ENCODE peak calls at places on chromosomes 16 and 17, in ten cellular contexts. One of them, this sample, is unnamed.

GRCh38 chr17:49130891-49131290 is 1.7 kb upstream of the B4GALNT2 start:
- DNase-seq in NCI-H1417 treated with DMSO at 0.1 percent for 48 hours: no peak
- DNase-seq in MCF 10A: no peak
- DNase-seq in T-cell: no peak
- DNase-seq in mucosa of gallbladder: no peak
- DNase-seq in activated CD8-positive, alpha-beta memory T cell treated with anti-CD3 and anti-CD28 coated beads, Interleukin-2, amount 50 U/mL, for 4 hours: no peak
- DNase-seq in DMS79 treated with DMSO at 0.1 percent for 48 hours: no peak
- DNase-seq in endothelial cell: no peak
- DNase-seq in AG09319: no peak
- DNase-seq in dorsolateral prefrontal cortex: no peak
- DNase-seq in this sample: no peak

GRCh38 chr17:44137891-44138709 is 3.6 kb upstream of the HROB start:
- DNase-seq in NCI-H1417 treated with DMSO at 0.1 percent for 48 hours: no peak
- DNase-seq in MCF 10A: peak; percentile 97
- DNase-seq in T-cell: no peak
- DNase-seq in mucosa of gallbladder: peak; percentile 75
- DNase-seq in activated CD8-positive, alpha-beta memory T cell treated with anti-CD3 and anti-CD28 coated beads, Interleukin-2, amount 50 U/mL, for 4 hours: peak; percentile 66
- DNase-seq in DMS79 treated with DMSO at 0.1 percent for 48 hours: peak; percentile 80
- DNase-seq in endothelial cell: no peak
- DNase-seq in AG09319: peak; percentile 96
- DNase-seq in dorsolateral prefrontal cortex: no peak
- DNase-seq in this sample: peak; percentile 86

GRCh38 chr17:44541884-44542581 is 15.3 kb upstream of the FZD2 start:
- DNase-seq in NCI-H1417 treated with DMSO at 0.1 percent for 48 hours: no peak
- DNase-seq in MCF 10A: no peak
- DNase-seq in T-cell: no peak
- DNase-seq in mucosa of gallbladder: no peak
- DNase-seq in activated CD8-positive, alpha-beta memory T cell treated with anti-CD3 and anti-CD28 coated beads, Interleukin-2, amount 50 U/mL, for 4 hours: no peak
- DNase-seq in DMS79 treated with DMSO at 0.1 percent for 48 hours: no peak
- DNase-seq in endothelial cell: no peak
- DNase-seq in AG09319: no peak
- DNase-seq in dorsolateral prefrontal cortex: no peak
- DNase-seq in this sample: no peak

GRCh38 chr17:49495842-49496182 is 719 bp downstream of the NGFR start:
- DNase-seq in NCI-H1417 treated with DMSO at 0.1 percent for 48 hours: no peak
- DNase-seq in MCF 10A: no peak
- DNase-seq in T-cell: no peak
- DNase-seq in mucosa of gallbladder: no peak
- DNase-seq in activated CD8-positive, alpha-beta memory T cell treated with anti-CD3 and anti-CD28 coated beads, Interleukin-2, amount 50 U/mL, for 4 hours: no peak
- DNase-seq in DMS79 treated with DMSO at 0.1 percent for 48 hours: no peak
- DNase-seq in endothelial cell: no peak
- DNase-seq in AG09319: no peak
- DNase-seq in dorsolateral prefrontal cortex: peak; percentile 10
- DNase-seq in this sample: peak; percentile 43

GRCh38 chr16:27779719-27780161 is 229.8 kb downstream of the KATNIP start:
- DNase-seq in NCI-H1417 treated with DMSO at 0.1 percent for 48 hours: no peak
- DNase-seq in MCF 10A: no peak
- DNase-seq in T-cell: no peak
- DNase-seq in mucosa of gallbladder: peak; percentile 19
- DNase-seq in activated CD8-positive, alpha-beta memory T cell treated with anti-CD3 and anti-CD28 coated beads, Interleukin-2, amount 50 U/mL, for 4 hours: no peak
- DNase-seq in DMS79 treated with DMSO at 0.1 percent for 48 hours: peak; percentile 91
- DNase-seq in endothelial cell: peak; percentile 75
- DNase-seq in AG09319: peak; percentile 10
- DNase-seq in dorsolateral prefrontal cortex: no peak
- DNase-seq in this sample: peak; percentile 85

GRCh38 chr17:8803531-8804416 is 4.6 kb upstream of the MFSD6L start:
- DNase-seq in NCI-H1417 treated with DMSO at 0.1 percent for 48 hours: no peak
- DNase-seq in MCF 10A: no peak
- DNase-seq in T-cell: no peak
- DNase-seq in mucosa of gallbladder: no peak
- DNase-seq in activated CD8-positive, alpha-beta memory T cell treated with anti-CD3 and anti-CD28 coated beads, Interleukin-2, amount 50 U/mL, for 4 hours: no peak
- DNase-seq in DMS79 treated with DMSO at 0.1 percent for 48 hours: no peak
- DNase-seq in endothelial cell: no peak
- DNase-seq in AG09319: no peak
- DNase-seq in dorsolateral prefrontal cortex: no peak
- DNase-seq in this sample: no peak

GRCh38 chr16:70706948-70707465 is 21.2 kb upstream of the MTSS2 start:
- DNase-seq in NCI-H1417 treated with DMSO at 0.1 percent for 48 hours: no peak
- DNase-seq in MCF 10A: peak; percentile 80
- DNase-seq in T-cell: no peak
- DNase-seq in mucosa of gallbladder: no peak
- DNase-seq in activated CD8-positive, alpha-beta memory T cell treated with anti-CD3 and anti-CD28 coated beads, Interleukin-2, amount 50 U/mL, for 4 hours: no peak
- DNase-seq in DMS79 treated with DMSO at 0.1 percent for 48 hours: no peak
- DNase-seq in endothelial cell: no peak
- DNase-seq in AG09319: peak; percentile 93
- DNase-seq in dorsolateral prefrontal cortex: no peak
- DNase-seq in this sample: no peak

GRCh38 chr17:41004397-41004796 is 4.5 kb downstream of the KRTAP3-1 start:
- DNase-seq in NCI-H1417 treated with DMSO at 0.1 percent for 48 hours: no peak
- DNase-seq in MCF 10A: no peak
- DNase-seq in T-cell: no peak
- DNase-seq in mucosa of gallbladder: no peak
- DNase-seq in activated CD8-positive, alpha-beta memory T cell treated with anti-CD3 and anti-CD28 coated beads, Interleukin-2, amount 50 U/mL, for 4 hours: no peak
- DNase-seq in DMS79 treated with DMSO at 0.1 percent for 48 hours: peak; percentile 53
- DNase-seq in endothelial cell: no peak
- DNase-seq in AG09319: no peak
- DNase-seq in dorsolateral prefrontal cortex: no peak
- DNase-seq in this sample: no peak

GRCh38 chr17:1484586-1485310 is 7.7 kb downstream of the MYO1C start:
- DNase-seq in NCI-H1417 treated with DMSO at 0.1 percent for 48 hours: no peak
- DNase-seq in MCF 10A: no peak
- DNase-seq in T-cell: peak; percentile 45
- DNase-seq in mucosa of gallbladder: peak; percentile 71
- DNase-seq in activated CD8-positive, alpha-beta memory T cell treated with anti-CD3 and anti-CD28 coated beads, Interleukin-2, amount 50 U/mL, for 4 hours: peak; percentile 53
- DNase-seq in DMS79 treated with DMSO at 0.1 percent for 48 hours: peak; percentile 38
- DNase-seq in endothelial cell: peak; percentile 41
- DNase-seq in AG09319: no peak
- DNase-seq in dorsolateral prefrontal cortex: no peak
- DNase-seq in this sample: peak; percentile 66

GRCh38 chr16:53209489-53209888 is 154.7 kb downstream of the CHD9 start:
- DNase-seq in NCI-H1417 treated with DMSO at 0.1 percent for 48 hours: no peak
- DNase-seq in MCF 10A: no peak
- DNase-seq in T-cell: no peak
- DNase-seq in mucosa of gallbladder: no peak
- DNase-seq in activated CD8-positive, alpha-beta memory T cell treated with anti-CD3 and anti-CD28 coated beads, Interleukin-2, amount 50 U/mL, for 4 hours: no peak
- DNase-seq in DMS79 treated with DMSO at 0.1 percent for 48 hours: peak; percentile 24
- DNase-seq in endothelial cell: no peak
- DNase-seq in AG09319: no peak
- DNase-seq in dorsolateral prefrontal cortex: no peak
- DNase-seq in this sample: no peak

GRCh38 chr16:15440852-15441251 is 6.5 kb downstream of the BMERB1 start:
- DNase-seq in NCI-H1417 treated with DMSO at 0.1 percent for 48 hours: no peak
- DNase-seq in MCF 10A: peak; percentile 58
- DNase-seq in T-cell: no peak
- DNase-seq in mucosa of gallbladder: no peak
- DNase-seq in activated CD8-positive, alpha-beta memory T cell treated with anti-CD3 and anti-CD28 coated beads, Interleukin-2, amount 50 U/mL, for 4 hours: no peak
- DNase-seq in DMS79 treated with DMSO at 0.1 percent for 48 hours: no peak
- DNase-seq in endothelial cell: no peak
- DNase-seq in AG09319: no peak
- DNase-seq in dorsolateral prefrontal cortex: no peak
- DNase-seq in this sample: no peak

GRCh38 chr16:68921654-68922053 is 78.3 kb downstream of the TANGO6 start:
- DNase-seq in NCI-H1417 treated with DMSO at 0.1 percent for 48 hours: no peak
- DNase-seq in MCF 10A: peak; percentile 89
- DNase-seq in T-cell: no peak
- DNase-seq in mucosa of gallbladder: peak; percentile 49
- DNase-seq in activated CD8-positive, alpha-beta memory T cell treated with anti-CD3 and anti-CD28 coated beads, Interleukin-2, amount 50 U/mL, for 4 hours: no peak
- DNase-seq in DMS79 treated with DMSO at 0.1 percent for 48 hours: no peak
- DNase-seq in endothelial cell: no peak
- DNase-seq in AG09319: no peak
- DNase-seq in dorsolateral prefrontal cortex: no peak
- DNase-seq in this sample: no peak